ENCODE peak calls at places on chromosome 17, in four cellular contexts. H is fibroblast of pulmonary artery, E is activated B cell treated with CpG ODN at 0.5 μM for 24 hours, W is GM12865. O is an unnamed sample.

GRCh38 chr17:67947325-67947813 is 48.9 kb downstream of the C17orf58 start:
- DNase-seq in H (no peak), E (no peak), W (no peak), O (no peak)

GRCh38 chr17:46928472-46929261 is 5.7 kb downstream of the GOSR2 start:
- DNase-seq in H (no peak), E (no peak), W (no peak), O (no peak)

GRCh38 chr17:32875904-32876413 is 965 bp downstream of the MYO1D start:
- DNase-seq in H (peak), E (no peak), W (no peak), O (no peak)

GRCh38 chr17:4742629-4743028 is 2.9 kb upstream of the CXCL16 start:
- DNase-seq in H (no peak), E (no peak), W (no peak), O (no peak)

GRCh38 chr17:37648555-37648954 is 5.3 kb upstream of the DDX52 start:
- DNase-seq in H (peak), E (no peak), W (no peak), O (no peak)

GRCh38 chr17:38752930-38753506 is 477 bp downstream of the PSMB3 start:
- DNase-seq in H (no peak), E (no peak), W (no peak), O (no peak)

GRCh38 chr17:59618894-59619312 is 792 bp upstream of the CLTC start:
- DNase-seq in H (no peak), E (no peak), W (no peak), O (peak)

GRCh38 chr17:64008830-64009229 is 10.7 kb downstream of the PRR29 start:
- DNase-seq in H (no peak), E (no peak), W (no peak), O (no peak)

GRCh38 chr17:7557825-7558543 is 566 bp upstream of the TNFSF13 start:
- DNase-seq in H (peak), E (peak), W (peak), O (peak)

GRCh38 chr17:65559802-65560627 is 1.4 kb downstream of the AXIN2 start:
- DNase-seq in H (peak), E (peak), W (no peak), O (no peak)

GRCh38 chr17:41654134-41654907 is 29.9 kb upstream of the KRT17 start:
- DNase-seq in H (no peak), E (no peak), W (no peak), O (no peak)

GRCh38 chr17:76009447-76009846 is 8.8 kb downstream of the CDK3 start:
- DNase-seq in H (no peak), E (no peak), W (no peak), O (no peak)

GRCh38 chr17:78026381-78026780 is 67.9 kb downstream of the TNRC6C start:
- DNase-seq in H (no peak), E (no peak), W (no peak), O (no peak)

GRCh38 chr17:62790554-62790953 is 17.6 kb downstream of the MARCHF10 start:
- DNase-seq in H (peak), E (no peak), W (no peak), O (no peak)

GRCh38 chr17:78716814-78717393 is 65.2 kb downstream of the CYTH1 start:
- DNase-seq in H (peak), E (no peak), W (peak), O (peak)

GRCh38 chr17:72363336-72363620 is 242.5 kb downstream of the SOX9 start:
- DNase-seq in H (no peak), E (no peak), W (no peak), O (no peak)

GRCh38 chr17:42422958-42423712 is at the start of gene CAVIN1:
- DNase-seq in H (peak), E (no peak), W (no peak), O (peak)

GRCh38 chr17:1829189-1829578 is 518 bp downstream of the SMYD4 start:
- DNase-seq in H (peak), E (no peak), W (no peak), O (peak)

GRCh38 chr17:44961921-44962350 is 6.2 kb downstream of the C1QL1 start:
- DNase-seq in H (peak), E (no peak), W (no peak), O (no peak)

GRCh38 chr17:69335018-69335417 is 8.1 kb upstream of the ABCA5 start:
- DNase-seq in H (peak), E (no peak), W (peak), O (no peak)

GRCh38 chr17:45022288-45022648 is 29.2 kb downstream of the DCAKD start:
- DNase-seq in H (no peak), E (no peak), W (no peak), O (no peak)

GRCh38 chr17:31532161-31532515 is 140.7 kb downstream of the RAB11FIP4 start:
- DNase-seq in H (no peak), E (no peak), W (no peak), O (no peak)

GRCh38 chr17:31535581-31535981 is 144.1 kb downstream of the RAB11FIP4 start:
- DNase-seq in H (no peak), E (peak), W (peak), O (peak)

GRCh38 chr17:31532526-31532925 is 141.1 kb downstream of the RAB11FIP4 start:
- DNase-seq in H (no peak), E (no peak), W (no peak), O (no peak)

GRCh38 chr17:31534223-31534888 is 142.9 kb downstream of the RAB11FIP4 start:
- DNase-seq in H (peak), E (no peak), W (no peak), O (no peak)

GRCh38 chr17:31533546-31534155 is 142.2 kb downstream of the RAB11FIP4 start:
- DNase-seq in H (peak), E (no peak), W (no peak), O (peak)
- TF ChIP-seq CTCF in H (peak), E (no peak), W (peak), O (no peak)

DNA sequence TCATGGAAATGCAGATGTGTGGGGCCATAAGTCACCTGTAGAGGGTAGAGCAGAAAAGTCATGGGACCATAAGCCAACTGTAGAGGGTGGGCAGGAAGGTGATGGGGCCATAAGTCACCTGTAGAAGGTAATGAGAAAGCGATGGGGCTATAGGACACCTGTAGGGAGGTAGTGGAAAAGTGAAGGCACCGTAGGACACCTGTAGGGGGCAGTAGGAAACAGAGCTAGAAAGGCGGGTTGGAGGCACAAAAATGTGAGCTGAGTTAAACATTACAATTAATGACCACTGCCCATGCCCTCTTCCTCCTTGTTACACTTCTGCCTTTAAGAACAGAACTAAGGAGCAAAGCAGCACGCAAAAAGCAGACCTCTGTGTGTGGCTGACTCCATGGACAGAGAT is 150.1 kb downstream of the SHISA6 start:
- DNase-seq in H (no peak), E (no peak), W (no peak), O (no peak)
- TF ChIP-seq CTCF in H (no peak), E (no peak), W (peak), O (no peak)

GRCh38 chr17:49585422-49586027 is 9.9 kb downstream of the NXPH3 start:
- DNase-seq in H (no peak), E (no peak), W (no peak), O (no peak)
- TF ChIP-seq CTCF in H (peak), E (no peak), W (no peak), O (no peak)

GRCh38 chr17:82600731-82601446 is 47.4 kb downstream of the WDR45B start:
- DNase-seq in H (no peak), E (no peak), W (no peak), O (no peak)
- TF ChIP-seq CTCF in H (no peak), E (no peak), W (no peak), O (no peak)

O was measured in activated CD8-positive, alpha-beta T cell treated with anti-CD3 and anti-CD28 coated beads for 36 hours.